ENCODE peak calls at places on chromosome 1, in four cellular contexts. K, H, Y and N are unnamed samples.

GRCh38 chr1:2552189-2552588 is 4.0 kb upstream of the TNFRSF14 start:
- DNase-seq in Y (no peak), K (no peak), H (no peak), N (no peak)

GRCh38 chr1:44318097-44319088 is 36.7 kb downstream of the ERI3 start:
- DNase-seq in H (peak), Y (no peak), K (peak), N (peak)

GRCh38 chr1:47685763-47686066 is 247.9 kb downstream of the FOXD2 start:
- DNase-seq in H (no peak), Y (no peak), K (no peak), N (no peak)

GRCh38 chr1:149884433-149885363 is 14.7 kb upstream of the BOLA1 start:
- DNase-seq in K (no peak), Y (peak), H (peak), N (no peak)

GRCh38 chr1:199272107-199272506 is 633.3 kb downstream of the PTPRC start:
- DNase-seq in Y (no peak), H (no peak), K (no peak), N (no peak)

GRCh38 chr1:153547560-153548551 is 1.2 kb downstream of the S100A3 start:
- DNase-seq in H (no peak), K (no peak), Y (no peak), N (no peak)

GRCh38 chr1:6273380-6273891 is 12.5 kb upstream of the GPR153 start:
- DNase-seq in K (no peak), H (no peak), Y (no peak), N (no peak)

GRCh38 chr1:63010898-63011660 is 227.1 kb downstream of the ATG4C start:
- DNase-seq in K (peak), H (no peak), Y (no peak), N (no peak)

GRCh38 chr1:53368314-53369033 is 40.6 kb upstream of the LRP8 start:
- DNase-seq in K (no peak), H (no peak), Y (no peak), N (peak)

GRCh38 chr1:110207831-110208230 is 2.3 kb upstream of the KCNC4 start:
- DNase-seq in H (peak), K (peak), Y (no peak), N (peak)

GRCh38 chr1:228336308-228337030 is 70.2 kb downstream of the TRIM11 start:
- DNase-seq in H (no peak), Y (no peak), K (no peak), N (no peak)

GRCh38 chr1:147665521-147665920 is 4.8 kb downstream of the ACP6 start:
- DNase-seq in K (no peak), H (peak), Y (no peak), N (no peak)

GRCh38 chr1:206930210-206930798 is 8.6 kb upstream of the FCMR start:
- DNase-seq in Y (peak), H (no peak), K (no peak), N (no peak)

GRCh38 chr1:238409191-238409846 is 518.6 kb upstream of the ZP4 start:
- DNase-seq in Y (no peak), H (no peak), K (no peak), N (no peak)

GRCh38 chr1:201361652-201362504 is 15.6 kb downstream of the TNNT2 start:
- DNase-seq in H (peak), K (peak), Y (no peak), N (peak)

GRCh38 chr1:241990040-241990439 is 8.9 kb downstream of the MAP1LC3C start:
- DNase-seq in K (no peak), H (peak), Y (no peak), N (peak)

GRCh38 chr1:113670650-113671049 is 88.6 kb downstream of the PHTF1 start:
- DNase-seq in K (no peak), Y (no peak), H (no peak), N (no peak)
- TF ChIP-seq PBX3 in K (no peak), Y (no peak), H (no peak), N (no peak)

GRCh38 chr1:8184301-8184700 is 133.6 kb upstream of the SLC45A1 start:
- DNase-seq in Y (no peak), H (peak), K (peak), N (no peak)

GRCh38 chr1:8185400-8185799 is 132.5 kb upstream of the SLC45A1 start:
- DNase-seq in K (no peak), Y (no peak), H (no peak), N (no peak)

GRCh38 chr1:8176279-8176678 is 141.6 kb upstream of the SLC45A1 start:
- DNase-seq in H (no peak), K (no peak), Y (no peak), N (no peak)

GRCh38 chr1:8179132-8179793 is 138.7 kb upstream of the SLC45A1 start:
- DNase-seq in Y (no peak), K (no peak), H (no peak), N (no peak)

DNA sequence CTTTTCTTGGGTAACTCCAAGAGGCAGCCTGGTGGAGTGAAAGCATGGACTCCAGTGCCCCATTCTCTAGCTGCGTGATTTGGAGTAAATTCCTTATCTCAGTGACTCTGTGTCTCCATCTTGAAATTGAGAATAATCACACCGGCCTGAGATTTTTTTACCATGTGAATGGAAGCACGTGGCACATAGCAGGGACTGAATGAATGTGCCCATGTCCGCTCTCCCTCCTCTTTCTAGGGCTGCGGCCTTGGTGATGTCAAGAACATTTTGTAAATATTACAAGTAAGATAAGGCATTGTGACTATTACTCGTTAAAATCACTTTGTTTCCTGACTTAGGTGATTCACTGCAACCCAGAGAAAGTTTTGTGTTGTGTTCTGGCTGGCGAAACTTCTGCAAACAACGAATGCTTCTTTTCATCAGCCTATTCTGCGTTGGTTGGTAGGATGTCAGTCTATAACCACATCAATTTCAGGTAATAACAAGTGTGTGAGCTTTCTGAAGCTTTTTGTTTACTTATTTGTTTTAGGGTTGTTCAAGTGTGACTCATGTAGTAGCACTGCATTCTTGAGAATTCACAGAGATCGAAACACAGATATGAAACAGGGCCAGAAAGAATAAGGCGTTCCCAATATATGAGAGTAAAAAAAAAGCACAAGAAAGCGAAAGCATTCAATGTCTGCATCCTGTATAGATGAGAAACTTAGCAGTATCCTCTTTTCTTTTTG is 135.7 kb upstream of the SLC45A1 start:
- DNase-seq in H (peak), Y (peak), K (peak), N (no peak)
- TF ChIP-seq PBX3 in H (peak), Y (no peak), K (no peak), N (no peak)

GRCh38 chr1:28950449-28950848 is 36.1 kb downstream of the EPB41 start:
- DNase-seq in K (no peak), H (no peak), Y (no peak), N (peak)

GRCh38 chr1:28954126-28954525 is 39.8 kb downstream of the EPB41 start:
- DNase-seq in K (no peak), Y (no peak), H (no peak), N (no peak)

DNA sequence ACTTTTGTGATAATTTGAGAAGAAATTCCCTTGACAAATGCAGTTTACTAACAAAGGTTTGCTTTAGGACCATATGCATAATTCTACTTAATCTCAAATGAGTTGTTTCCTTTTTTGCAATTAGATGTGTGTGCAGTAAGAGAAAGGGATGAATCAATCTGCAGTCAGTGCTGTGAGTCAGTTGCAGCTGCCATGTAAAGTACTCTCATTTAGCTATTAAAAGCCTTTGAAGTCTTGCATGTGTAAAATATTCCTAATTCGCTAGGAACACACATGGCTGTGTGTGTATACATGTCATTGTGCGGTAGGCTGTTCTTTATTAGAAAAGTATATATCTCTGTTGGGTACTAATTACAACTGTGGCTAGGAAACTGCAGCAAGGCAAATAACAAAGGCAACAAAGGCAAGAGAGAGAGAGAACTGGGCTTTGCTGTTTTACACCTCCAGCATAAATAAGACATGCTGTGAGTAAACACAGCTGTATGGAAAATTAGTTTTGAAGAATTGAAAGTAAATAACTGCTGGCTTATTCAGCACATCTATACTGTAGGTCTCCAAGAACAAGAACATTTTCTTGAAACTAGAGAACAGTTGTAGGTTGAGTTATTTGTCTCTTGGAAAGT is 41.7 kb downstream of the EPB41 start:
- DNase-seq in Y (no peak), K (no peak), H (no peak), N (no peak)
- TF ChIP-seq PBX3 in Y (no peak), K (no peak), H (no peak), N (no peak)

GRCh38 chr1:236659792-236660587 is 26.3 kb upstream of the ACTN2 start:
- DNase-seq in Y (no peak), H (no peak), K (no peak), N (no peak)

GRCh38 chr1:236663934-236664333 is 22.4 kb upstream of the ACTN2 start:
- DNase-seq in H (no peak), Y (no peak), K (no peak), N (no peak)
- TF ChIP-seq PBX3 in H (no peak), Y (no peak), K (no peak), N (no peak)

GRCh38 chr1:170510163-170510562 is 21.8 kb upstream of the GORAB start:
- DNase-seq in K (no peak), H (no peak), Y (no peak), N (no peak)

GRCh38 chr1:170513138-170513537 is 18.8 kb upstream of the GORAB start:
- DNase-seq in K (no peak), Y (no peak), H (peak), N (no peak)

GRCh38 chr1:170511066-170511465 is 20.9 kb upstream of the GORAB start:
- DNase-seq in H (no peak), Y (no peak), K (no peak), N (no peak)
- TF ChIP-seq PBX3 in H (no peak), Y (no peak), K (no peak), N (no peak)

GRCh38 chr1:95209291-95209690 is 24.7 kb upstream of the RWDD3 start:
- DNase-seq in Y (no peak), K (no peak), H (no peak), N (no peak)

GRCh38 chr1:95208876-95209275 is 25.1 kb upstream of the RWDD3 start:
- DNase-seq in Y (no peak), K (no peak), H (no peak), N (no peak)

GRCh38 chr1:95206514-95206913 is 27.5 kb upstream of the RWDD3 start:
- DNase-seq in H (no peak), K (no peak), Y (no peak), N (no peak)

GRCh38 chr1:95203908-95204437 is 30.0 kb upstream of the RWDD3 start:
- DNase-seq in Y (no peak), H (no peak), K (no peak), N (no peak)

DNA sequence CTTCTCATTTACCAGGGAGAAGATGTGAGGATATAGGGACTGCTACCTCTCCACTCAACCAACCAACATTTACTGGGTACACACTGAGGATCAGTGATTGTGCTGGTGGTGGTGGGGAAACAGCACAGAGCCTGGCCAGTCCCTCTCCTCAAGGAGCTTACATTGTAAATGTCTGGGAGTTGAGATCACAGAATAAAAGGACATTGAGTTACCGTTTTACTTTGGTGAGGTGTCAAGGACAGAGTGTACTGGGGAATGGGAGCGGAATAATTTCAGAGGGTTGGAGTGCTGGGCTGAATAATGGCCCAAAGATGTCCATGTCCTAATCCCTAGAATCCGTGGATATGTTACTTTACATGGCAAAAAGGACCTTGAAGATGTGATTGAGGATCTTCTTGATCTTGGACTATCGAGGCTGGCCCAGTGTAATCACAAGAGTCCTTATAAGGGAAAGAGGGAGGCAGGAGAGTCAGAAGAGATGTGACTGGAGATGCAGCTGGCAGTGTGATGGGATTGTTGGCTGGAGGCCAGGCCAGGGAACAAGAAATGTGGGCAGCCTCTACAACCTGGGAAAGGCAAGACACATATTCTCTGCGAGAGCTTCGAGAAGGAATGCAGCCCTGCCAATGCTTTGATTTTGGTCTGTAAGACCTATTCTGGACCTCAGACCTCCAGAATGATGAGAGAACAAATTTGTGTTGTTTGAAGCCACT is 26.6 kb upstream of the RWDD3 start:
- DNase-seq in K (no peak), Y (no peak), H (no peak), N (peak)
- TF ChIP-seq PBX3 in K (no peak), Y (no peak), H (no peak), N (no peak)

GRCh38 chr1:15825800-15826199 is 18.4 kb upstream of the UQCRHL start:
- DNase-seq in Y (no peak), K (no peak), H (no peak), N (no peak)
- TF ChIP-seq PBX3 in Y (no peak), K (no peak), H (no peak), N (no peak)